ENCODE peak calls at places on chromosomes 1 and 21, in nine cellular contexts. X is foreskin fibroblast; B is fibroblast of mammary gland; G is CD4-positive, alpha-beta T cell; E is A549; O is D721Med; A is AG09319; H is fibroblast of lung; Y is foreskin keratinocyte. W is an unnamed sample.

GRCh38 chr21:41243107-41243506 is 73.5 kb upstream of the FAM3B start:
- DNase-seq in X (no peak), E (no peak), B (no peak), Y (no peak), H (no peak), A (no peak), G (no peak), O (no peak), W (no peak)

GRCh38 chr1:2836333-2836970 is 35.0 kb upstream of the TTC34 start:
- DNase-seq in B (no peak), H (no peak), G (no peak), A (no peak), O (no peak), Y (no peak), E (no peak), X (no peak), W (no peak)

GRCh38 chr1:19312782-19313635 is 883 bp downstream of the SLC66A1 start:
- DNase-seq in A (no peak), X (no peak), E (no peak), B (no peak), H (no peak), Y (no peak), G (no peak), O (no peak), W (no peak)

GRCh38 chr1:245386321-245387002 is 231.7 kb downstream of the KIF26B start:
- DNase-seq in O (no peak), H (no peak), E (no peak), B (no peak), A (no peak), X (no peak), Y (no peak), G (no peak), W (no peak)

GRCh38 chr1:164733070-164733469 is 174.1 kb downstream of the PBX1 start:
- DNase-seq in A (no peak), E (peak), H (peak), X (peak), O (no peak), G (no peak), Y (no peak), B (peak), W (no peak)

GRCh38 chr1:74245168-74245753 is 10.1 kb downstream of the TNNI3K start:
- DNase-seq in O (no peak), B (no peak), H (no peak), G (no peak), A (no peak), E (no peak), X (no peak), Y (no peak), W (no peak)

GRCh38 chr1:117564227-117565082 is 41.4 kb upstream of the TENT5C start:
- DNase-seq in G (no peak), H (no peak), X (no peak), A (no peak), E (no peak), B (no peak), Y (no peak), O (no peak), W (no peak)

GRCh38 chr21:31198575-31198974 is 145.5 kb downstream of the TIAM1 start:
- DNase-seq in G (no peak), B (peak), E (peak), A (no peak), Y (no peak), X (no peak), H (peak), O (no peak), W (no peak)

GRCh38 chr1:41500378-41500777 is 15.9 kb upstream of the EDN2 start:
- DNase-seq in O (no peak), X (no peak), E (peak), G (no peak), Y (no peak), H (peak), A (no peak), B (no peak), W (no peak)

GRCh38 chr1:201376464-201377374 is 761 bp downstream of the TNNT2 start:
- DNase-seq in A (no peak), X (peak), E (peak), H (peak), B (peak), Y (no peak), O (no peak), G (no peak), W (no peak)

GRCh38 chr21:45747233-45747766 is 103.8 kb downstream of the PCBP3 start:
- DNase-seq in H (no peak), B (no peak), O (no peak), X (no peak), G (no peak), A (no peak), E (no peak), Y (no peak), W (no peak)

GRCh38 chr1:100354971-100355394 is 2.7 kb downstream of the CDC14A start:
- DNase-seq in E (no peak), A (no peak), O (no peak), X (no peak), H (peak), B (peak), G (peak), Y (peak), W (no peak)

GRCh38 chr1:43708006-43708412 is 673 bp downstream of the ST3GAL3 start:
- DNase-seq in G (no peak), B (peak), H (no peak), X (no peak), O (no peak), A (no peak), Y (no peak), E (no peak), W (no peak)

GRCh38 chr1:206658264-206658980 is 23.1 kb downstream of the DYRK3 start:
- DNase-seq in X (no peak), O (no peak), Y (no peak), G (peak), B (no peak), H (no peak), A (no peak), E (peak), W (no peak)

GRCh38 chr1:30655672-30656071 is 67.7 kb downstream of the MATN1 start:
- DNase-seq in O (no peak), A (no peak), H (no peak), X (no peak), B (no peak), G (no peak), Y (no peak), E (no peak), W (no peak)

GRCh38 chr1:22420456-22421053 is 31.1 kb upstream of the ZBTB40 start:
- DNase-seq in E (peak), Y (no peak), G (peak), X (peak), H (peak), A (peak), B (peak), O (peak), W (peak)

GRCh38 chr1:77218477-77219165 is 609 bp downstream of the PIGK start:
- DNase-seq in Y (peak), O (no peak), G (no peak), X (peak), H (no peak), A (no peak), E (no peak), B (peak), W (no peak)

GRCh38 chr1:204600203-204600602 is 84.0 kb downstream of the MDM4 start:
- DNase-seq in Y (no peak), O (no peak), E (no peak), G (no peak), A (no peak), H (no peak), X (no peak), B (no peak), W (no peak)

GRCh38 chr1:63034256-63034655 is 250.3 kb downstream of the ATG4C start:
- DNase-seq in O (no peak), A (no peak), E (no peak), G (no peak), X (no peak), H (no peak), B (no peak), Y (no peak), W (no peak)

GRCh38 chr1:100249155-100249536 is 488 bp downstream of the DBT start:
- DNase-seq in B (no peak), O (no peak), A (no peak), H (no peak), Y (no peak), E (no peak), X (no peak), G (no peak), W (no peak)

GRCh38 chr1:82220754-82221153 is 420.0 kb downstream of the ADGRL2 start:
- DNase-seq in O (no peak), A (no peak), Y (no peak), B (no peak), H (no peak), E (no peak), G (no peak), X (no peak), W (no peak)

GRCh38 chr1:162136760-162137537 is 67.5 kb downstream of the NOS1AP start:
- DNase-seq in B (peak), G (no peak), E (peak), Y (peak), A (peak), O (no peak), X (peak), H (peak), W (no peak)

GRCh38 chr1:221742555-221743415 is 896 bp upstream of the DUSP10 start:
- DNase-seq in X (peak), A (peak), G (peak), Y (peak), E (peak), B (peak), O (no peak), H (peak), W (peak)

GRCh38 chr1:235468970-235469369 is 35.3 kb downstream of the B3GALNT2 start:
- DNase-seq in B (peak), H (peak), X (peak), A (no peak), O (no peak), G (no peak), E (peak), Y (peak), W (no peak)

GRCh38 chr1:237007147-237007881 is 3.1 kb upstream of the MT1HL1 start:
- DNase-seq in X (no peak), E (no peak), H (no peak), B (no peak), O (no peak), G (no peak), A (no peak), Y (no peak), W (no peak)

GRCh38 chr21:14545906-14546480 is at the start of gene SAMSN1:
- DNase-seq in E (no peak), X (no peak), H (no peak), O (no peak), B (no peak), Y (no peak), A (no peak), G (peak), W (no peak)

GRCh38 chr1:201585099-201585498 is 46.2 kb downstream of the NAV1 start:
- DNase-seq in Y (no peak), B (peak), E (no peak), X (no peak), H (peak), O (no peak), A (no peak), G (no peak), W (no peak)

GRCh38 chr21:45386728-45387371 is 18.1 kb upstream of the COL18A1 start:
- DNase-seq in E (peak), Y (peak), G (no peak), X (peak), B (peak), O (no peak), A (peak), H (peak), W (no peak)

GRCh38 chr1:225776294-225776693 is 1.3 kb upstream of the SRP9 start:
- DNase-seq in A (no peak), G (no peak), E (no peak), H (no peak), Y (no peak), O (no peak), X (no peak), B (no peak), W (no peak)

GRCh38 chr1:78015148-78015547 is 10.4 kb downstream of the DNAJB4 start:
- DNase-seq in X (no peak), H (no peak), E (no peak), G (no peak), Y (no peak), B (no peak), O (no peak), A (no peak), W (no peak)

GRCh38 chr1:162366149-162366548 is 10.5 kb downstream of the SPATA46 start:
- DNase-seq in H (peak), E (no peak), B (peak), O (no peak), X (no peak), Y (no peak), A (no peak), G (no peak), W (no peak)

GRCh38 chr1:88519156-88519555 is 164.9 kb upstream of the PKN2 start:
- DNase-seq in Y (no peak), E (no peak), H (peak), O (no peak), A (no peak), G (no peak), X (no peak), B (peak), W (no peak)

GRCh38 chr1:77039739-77040138 is 172.5 kb downstream of the ST6GALNAC5 start:
- DNase-seq in X (peak), G (no peak), O (no peak), H (peak), Y (peak), A (peak), B (peak), E (peak), W (no peak)

GRCh38 chr1:13492711-13493110 is 21.1 kb downstream of the LRRC38 start:
- DNase-seq in G (no peak), Y (no peak), E (no peak), O (no peak), H (no peak), X (no peak), B (no peak), A (no peak), W (no peak)

GRCh38 chr1:219374167-219374566 is 200.5 kb downstream of the LYPLAL1 start:
- DNase-seq in G (no peak), H (peak), E (no peak), O (no peak), B (peak), X (no peak), Y (no peak), A (no peak), W (no peak)

GRCh38 chr1:111736548-111737215 is 2.5 kb downstream of the INKA2 start:
- DNase-seq in H (peak), X (peak), Y (no peak), G (no peak), O (no peak), B (peak), E (no peak), A (no peak), W (no peak)

GRCh38 chr1:5847013-5847654 is 145.1 kb downstream of the NPHP4 start:
- DNase-seq in E (no peak), G (no peak), B (peak), A (no peak), O (no peak), X (no peak), Y (no peak), H (peak), W (no peak)

GRCh38 chr1:165355221-165355976 is 1.1 kb downstream of the LMX1A start:
- DNase-seq in E (no peak), X (no peak), H (no peak), Y (no peak), O (no peak), B (no peak), G (no peak), A (no peak), W (no peak)

GRCh38 chr1:50735443-50735842 is 224.6 kb downstream of the FAF1 start:
- DNase-seq in H (peak), A (no peak), E (peak), B (peak), G (no peak), O (no peak), Y (no peak), X (peak), W (no peak)

GRCh38 chr1:24934300-24935195 is 4.5 kb upstream of the RUNX3 start:
- DNase-seq in A (no peak), O (no peak), B (no peak), Y (no peak), X (no peak), H (no peak), G (no peak), E (no peak), W (no peak)
- TF ChIP-seq CTCF in A (no peak), O (no peak), B (no peak), Y (peak), X (no peak), H (no peak), G (no peak), E (no peak), W (no peak)

DNA sequence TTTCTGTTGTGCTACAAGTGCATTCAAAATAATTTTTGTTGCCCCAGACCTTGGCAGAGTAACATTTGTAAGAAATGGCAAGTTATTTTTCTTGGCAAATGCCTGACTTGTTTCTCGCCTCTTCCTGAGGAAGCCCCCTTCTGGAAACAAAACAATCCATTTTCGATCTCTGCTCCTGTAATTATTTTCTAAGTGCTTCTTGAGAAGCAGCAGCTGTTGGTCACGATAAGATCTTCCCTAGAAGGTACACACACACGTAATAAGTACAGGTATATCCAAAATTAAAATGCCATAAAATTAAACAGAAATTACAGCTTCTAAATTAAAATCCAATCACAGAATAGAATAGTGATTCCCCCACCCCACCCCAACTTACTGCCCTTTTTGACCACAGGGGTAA is 47.3 kb downstream of the LPGAT1 start:
- DNase-seq in H (no peak), A (no peak), E (no peak), Y (no peak), G (no peak), X (no peak), B (no peak), O (no peak), W (no peak)
- TF ChIP-seq CTCF in H (no peak), A (no peak), E (no peak), Y (no peak), G (no peak), X (no peak), B (no peak), O (no peak), W (no peak)

DNA sequence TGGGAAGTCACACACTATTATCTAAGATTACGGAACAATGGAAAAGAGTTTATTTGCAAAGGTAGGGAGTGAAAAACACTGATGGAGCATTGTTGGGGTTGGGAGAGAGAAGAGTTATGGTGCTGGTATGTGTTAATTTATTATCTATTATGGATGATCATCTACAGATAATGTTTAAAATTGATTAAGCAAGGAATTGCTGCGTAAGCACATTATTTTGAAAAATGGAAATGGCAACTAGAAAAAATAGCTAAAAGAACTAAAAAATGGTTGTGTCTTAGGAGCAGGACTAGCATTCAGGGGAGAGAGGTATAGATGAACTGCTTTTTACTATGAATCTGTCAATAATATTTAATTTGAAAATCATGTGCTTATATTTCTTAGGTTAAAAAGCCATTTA is 16.0 kb upstream of the ACOT11 start:
- DNase-seq in O (no peak), H (no peak), G (no peak), B (no peak), X (no peak), A (no peak), E (no peak), Y (no peak), W (no peak)
- TF ChIP-seq CTCF in O (no peak), H (no peak), G (no peak), B (no peak), X (no peak), A (no peak), E (no peak), Y (no peak), W (no peak)

GRCh38 chr1:116359871-116360270 is 13.2 kb upstream of the ATP1A1 start:
- DNase-seq in A (no peak), B (no peak), O (no peak), G (no peak), X (no peak), Y (no peak), E (no peak), H (no peak), W (no peak)

GRCh38 chr1:116359060-116359830 is 13.8 kb upstream of the ATP1A1 start:
- DNase-seq in E (no peak), Y (no peak), B (no peak), H (peak), G (no peak), A (no peak), O (no peak), X (peak), W (no peak)

GRCh38 chr1:116362050-116362449 is 11.0 kb upstream of the ATP1A1 start:
- DNase-seq in O (no peak), X (no peak), E (no peak), Y (no peak), A (no peak), H (no peak), G (no peak), B (no peak), W (no peak)

GRCh38 chr1:116361648-116362047 is 11.4 kb upstream of the ATP1A1 start:
- DNase-seq in G (no peak), B (no peak), O (no peak), H (no peak), E (no peak), Y (no peak), X (no peak), A (no peak), W (no peak)

DNA sequence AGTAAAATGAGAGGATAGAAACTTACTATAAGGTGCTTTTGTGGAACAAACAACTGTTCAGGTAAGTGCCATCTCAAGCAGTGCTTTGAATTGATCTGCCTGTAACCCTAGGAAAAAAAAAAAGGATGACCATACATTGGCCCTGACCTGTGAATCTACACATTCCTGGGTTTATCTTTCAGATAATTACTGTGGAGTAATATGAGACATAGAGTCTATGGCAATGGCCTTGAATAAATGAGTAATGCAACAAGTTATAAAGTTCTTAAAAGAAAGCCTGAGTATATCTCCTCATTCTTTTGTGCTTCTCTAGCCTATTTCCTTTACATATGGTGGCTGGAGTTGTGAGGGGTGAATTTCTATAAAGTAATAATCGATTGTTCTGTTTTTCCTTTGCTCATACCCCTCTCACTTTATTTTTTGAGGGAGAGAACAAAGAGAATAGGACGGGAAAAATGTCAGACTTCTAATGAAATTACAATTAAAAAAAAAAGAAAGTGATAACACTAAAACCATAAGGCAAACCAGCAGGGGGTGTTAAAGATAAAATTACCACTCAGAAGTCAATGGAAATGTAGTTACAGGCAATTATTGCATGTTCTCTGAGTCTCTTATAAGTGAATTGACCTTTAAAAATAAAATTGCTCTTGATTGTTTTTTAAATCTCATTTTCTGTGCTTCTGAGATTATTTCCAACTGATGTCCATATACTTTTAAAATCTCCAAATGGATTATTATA is 12.4 kb upstream of the ATP1A1 start:
- DNase-seq in Y (no peak), X (no peak), O (no peak), E (no peak), G (no peak), A (no peak), H (no peak), B (peak), W (no peak)
- TF ChIP-seq CTCF in Y (peak), X (peak), O (peak), E (peak), G (peak), A (peak), H (no peak), B (peak), W (peak)